ENCODE peak calls at places on chromosome 21, in five cellular contexts. One of them, this sample, is unnamed.

GRCh38 chr21:34603002-34603709 is 11.8 kb downstream of the RCAN1 start:
- DNase-seq in PC-3: peak; percentile 68
- DNase-seq in colonic mucosa: peak; percentile 86
- DNase-seq in heart right ventricle: peak; percentile 81
- DNase-seq in CD8-positive, alpha-beta T cell: peak; percentile 50
- DNase-seq in this sample: peak; percentile 90

GRCh38 chr21:31490471-31490870 is 146.4 kb upstream of the TIAM1 start:
- DNase-seq in PC-3: no peak
- DNase-seq in colonic mucosa: no peak
- DNase-seq in heart right ventricle: no peak
- DNase-seq in CD8-positive, alpha-beta T cell: no peak
- DNase-seq in this sample: no peak

GRCh38 chr21:34743831-34744230 is 75.0 kb downstream of the CLIC6 start:
- DNase-seq in PC-3: peak; percentile 98
- DNase-seq in colonic mucosa: peak; percentile 49
- DNase-seq in heart right ventricle: no peak
- DNase-seq in CD8-positive, alpha-beta T cell: no peak
- DNase-seq in this sample: no peak

GRCh38 chr21:14866859-14867560 is 197.8 kb downstream of the NRIP1 start:
- DNase-seq in PC-3: no peak
- DNase-seq in colonic mucosa: no peak
- DNase-seq in heart right ventricle: no peak
- DNase-seq in CD8-positive, alpha-beta T cell: no peak
- DNase-seq in this sample: no peak

GRCh38 chr21:26546698-26547097 is 26.4 kb downstream of the CYYR1 start:
- DNase-seq in PC-3: no peak
- DNase-seq in colonic mucosa: no peak
- DNase-seq in heart right ventricle: peak; percentile 20
- DNase-seq in CD8-positive, alpha-beta T cell: no peak
- DNase-seq in this sample: no peak

GRCh38 chr21:36330904-36331303 is 10.9 kb downstream of the MORC3 start:
- DNase-seq in PC-3: peak; percentile 62
- DNase-seq in colonic mucosa: peak; percentile 52
- DNase-seq in heart right ventricle: peak; percentile 29
- DNase-seq in CD8-positive, alpha-beta T cell: peak; percentile 50
- DNase-seq in this sample: peak; percentile 54

GRCh38 chr21:27043377-27043776 is 76.5 kb upstream of the ADAMTS5 start:
- DNase-seq in PC-3: no peak
- DNase-seq in colonic mucosa: no peak
- DNase-seq in heart right ventricle: no peak
- DNase-seq in CD8-positive, alpha-beta T cell: no peak
- DNase-seq in this sample: no peak

GRCh38 chr21:20811702-20812101 is 186.5 kb upstream of the NCAM2 start:
- DNase-seq in PC-3: no peak
- DNase-seq in colonic mucosa: no peak
- DNase-seq in heart right ventricle: no peak
- DNase-seq in CD8-positive, alpha-beta T cell: no peak
- DNase-seq in this sample: no peak

GRCh38 chr21:29230541-29231275 is 68.0 kb upstream of the BACH1 start:
- DNase-seq in PC-3: no peak
- DNase-seq in colonic mucosa: no peak
- DNase-seq in heart right ventricle: no peak
- DNase-seq in CD8-positive, alpha-beta T cell: no peak
- DNase-seq in this sample: no peak

GRCh38 chr21:31520506-31521163 is 138.9 kb upstream of the SOD1 start:
- DNase-seq in PC-3: no peak
- DNase-seq in colonic mucosa: no peak
- DNase-seq in heart right ventricle: no peak
- DNase-seq in CD8-positive, alpha-beta T cell: no peak
- DNase-seq in this sample: no peak

GRCh38 chr21:25039461-25040380 is 567.6 kb downstream of the MRPL39 start:
- DNase-seq in PC-3: peak; percentile 47
- DNase-seq in colonic mucosa: no peak
- DNase-seq in heart right ventricle: no peak
- DNase-seq in CD8-positive, alpha-beta T cell: no peak
- DNase-seq in this sample: no peak

GRCh38 chr21:31354604-31355443 is 10.8 kb upstream of the TIAM1 start:
- DNase-seq in PC-3: peak; percentile 99
- DNase-seq in colonic mucosa: no peak
- DNase-seq in heart right ventricle: no peak
- DNase-seq in CD8-positive, alpha-beta T cell: peak; percentile 68
- DNase-seq in this sample: no peak

GRCh38 chr21:17554619-17555472 is 42.0 kb downstream of the CXADR start:
- DNase-seq in PC-3: peak; percentile 20
- DNase-seq in colonic mucosa: no peak
- DNase-seq in heart right ventricle: no peak
- DNase-seq in CD8-positive, alpha-beta T cell: no peak
- DNase-seq in this sample: no peak

DNA sequence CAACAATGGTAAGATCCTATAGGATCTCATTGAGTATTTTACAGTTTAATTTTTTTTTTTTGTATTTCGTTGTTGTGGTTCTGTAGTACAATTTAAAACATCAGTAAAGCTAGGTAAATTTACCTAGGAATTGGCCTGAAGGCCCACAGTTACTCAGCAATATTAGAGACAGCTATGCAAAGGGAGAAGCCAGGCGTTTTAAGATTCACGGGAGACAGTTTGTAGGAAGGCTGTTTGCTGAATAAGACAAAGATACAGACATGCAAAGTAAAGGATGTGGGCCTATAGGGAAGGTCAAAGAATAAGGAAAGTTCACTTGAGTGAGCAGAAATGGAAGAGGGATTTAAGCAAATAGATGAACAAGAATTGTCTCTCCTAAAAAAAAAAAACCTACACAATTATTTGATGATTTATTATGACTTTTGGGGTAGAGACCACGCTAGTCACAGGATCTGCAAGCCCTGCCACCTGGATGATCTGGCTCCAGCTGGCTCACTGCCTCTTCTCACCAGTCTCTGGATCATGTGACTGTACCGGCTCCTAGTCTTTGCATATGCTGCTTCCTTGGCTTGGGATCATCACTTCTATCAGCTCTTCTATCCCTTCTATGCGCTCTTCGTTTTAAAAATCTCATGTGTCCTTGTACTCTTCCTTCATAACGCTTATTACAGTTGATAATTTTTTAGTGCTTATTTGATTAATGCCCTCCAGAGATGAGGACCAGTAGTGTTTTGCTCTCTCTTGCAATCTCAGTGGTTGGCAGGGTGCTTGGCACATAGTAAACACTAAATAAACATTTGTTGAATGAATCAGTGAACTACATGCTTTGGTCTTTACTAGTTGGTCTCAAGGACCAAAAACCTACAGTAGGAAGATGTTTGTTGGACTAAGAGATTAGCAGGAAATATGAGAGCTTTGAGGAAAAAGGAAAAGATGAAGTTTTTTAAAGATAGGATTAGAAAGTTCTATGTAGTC is 14.1 kb downstream of the DYRK1A start:
- DNase-seq in PC-3: peak; percentile 64
- DNase-seq in colonic mucosa: peak; percentile 34
- DNase-seq in heart right ventricle: no peak
- DNase-seq in CD8-positive, alpha-beta T cell: no peak
- DNase-seq in this sample: no peak
- H3K4me1 ChIP-seq in PC-3: peaks cover 35% of the 10 kb centered on the region
- H3K4me1 ChIP-seq in colonic mucosa: peaks cover 3% of the 10 kb centered on the region
- H3K4me1 ChIP-seq in heart right ventricle: peaks cover 73% of the 10 kb centered on the region
- H3K4me1 ChIP-seq in CD8-positive, alpha-beta T cell: peaks cover 87% of the 10 kb centered on the region
- H3K4me1 ChIP-seq in this sample: peaks cover 70% of the 10 kb centered on the region

DNA sequence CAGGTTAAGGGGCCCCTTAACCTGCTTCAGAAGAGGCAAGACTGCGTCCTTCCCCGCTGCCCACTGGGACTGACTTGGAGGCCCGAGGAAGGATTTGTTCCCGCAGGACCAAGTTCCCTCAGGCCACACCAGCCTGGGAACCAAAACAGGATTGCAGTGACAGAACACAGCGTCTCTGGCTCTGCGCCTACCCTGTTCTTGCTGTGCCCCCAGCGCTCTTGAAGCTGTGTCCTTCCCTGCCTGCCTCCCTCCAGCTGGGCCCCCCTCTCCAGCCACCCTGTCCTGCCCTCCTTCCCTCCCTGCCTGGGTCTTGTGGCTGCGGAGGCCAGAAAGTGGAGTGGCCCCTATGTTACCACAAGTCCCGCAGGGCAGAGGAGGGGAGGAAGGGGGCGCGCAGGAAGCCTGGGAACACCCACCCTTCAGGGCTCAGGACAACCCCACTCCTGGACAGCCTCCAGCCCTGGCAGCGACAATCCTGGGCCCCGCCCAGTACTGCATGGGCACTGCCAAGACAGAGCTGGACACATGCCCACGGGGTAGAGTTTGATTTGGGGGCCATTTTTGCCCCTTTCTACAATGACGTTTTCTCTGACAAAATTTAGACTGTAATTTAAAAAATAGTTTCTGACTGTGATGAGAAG is 164.9 kb downstream of the DYRK1A start:
- DNase-seq in PC-3: peak; percentile 33
- DNase-seq in colonic mucosa: no peak
- DNase-seq in heart right ventricle: peak; percentile 67
- DNase-seq in CD8-positive, alpha-beta T cell: no peak
- DNase-seq in this sample: no peak
- H3K27ac ChIP-seq in PC-3: peak overlapping the region; percentile 76
- H3K27ac ChIP-seq in colonic mucosa: no peak overlapping the region
- H3K27ac ChIP-seq in heart right ventricle: peak overlapping the region; percentile 62
- H3K27ac ChIP-seq in CD8-positive, alpha-beta T cell: no peak overlapping the region
- H3K27ac ChIP-seq in this sample: no peak overlapping the region

GRCh38 chr21:46005481-46005881 is 23.9 kb downstream of the COL6A1 start:
- DNase-seq in PC-3: no peak
- DNase-seq in colonic mucosa: peak; percentile 11
- DNase-seq in heart right ventricle: peak; percentile 12
- DNase-seq in CD8-positive, alpha-beta T cell: no peak
- DNase-seq in this sample: peak; percentile 12
- H3K9me3 ChIP-seq in PC-3: no peaks in the 10 kb centered on the region
- H3K9me3 ChIP-seq in colonic mucosa: no peaks in the 10 kb centered on the region
- H3K9me3 ChIP-seq in heart right ventricle: no peaks in the 10 kb centered on the region
- H3K9me3 ChIP-seq in CD8-positive, alpha-beta T cell: no peaks in the 10 kb centered on the region
- H3K9me3 ChIP-seq in this sample: no peaks in the 10 kb centered on the region

GRCh38 chr21:41926068-41926806 is 27.6 kb downstream of the C2CD2 start:
- DNase-seq in PC-3: peak; percentile 39
- DNase-seq in colonic mucosa: peak; percentile 42
- DNase-seq in heart right ventricle: no peak
- DNase-seq in CD8-positive, alpha-beta T cell: peak; percentile 19
- DNase-seq in this sample: no peak
- H3K4me1 ChIP-seq in PC-3: peaks cover 20% of the 10 kb centered on the region
- H3K4me1 ChIP-seq in colonic mucosa: peaks cover 7% of the 10 kb centered on the region
- H3K4me1 ChIP-seq in heart right ventricle: peaks cover 14% of the 10 kb centered on the region
- H3K4me1 ChIP-seq in CD8-positive, alpha-beta T cell: peaks cover 42% of the 10 kb centered on the region
- H3K4me1 ChIP-seq in this sample: peaks cover 24% of the 10 kb centered on the region

GRCh38 chr21:42454221-42454570 is 41.8 kb downstream of the RSPH1 start:
- DNase-seq in PC-3: no peak
- DNase-seq in colonic mucosa: no peak
- DNase-seq in heart right ventricle: no peak
- DNase-seq in CD8-positive, alpha-beta T cell: no peak
- DNase-seq in this sample: no peak
- H3K27ac ChIP-seq in PC-3: no peak overlapping the region
- H3K27ac ChIP-seq in colonic mucosa: no peak overlapping the region
- H3K27ac ChIP-seq in heart right ventricle: no peak overlapping the region
- H3K27ac ChIP-seq in CD8-positive, alpha-beta T cell: no peak overlapping the region
- H3K27ac ChIP-seq in this sample: no peak overlapping the region

DNA sequence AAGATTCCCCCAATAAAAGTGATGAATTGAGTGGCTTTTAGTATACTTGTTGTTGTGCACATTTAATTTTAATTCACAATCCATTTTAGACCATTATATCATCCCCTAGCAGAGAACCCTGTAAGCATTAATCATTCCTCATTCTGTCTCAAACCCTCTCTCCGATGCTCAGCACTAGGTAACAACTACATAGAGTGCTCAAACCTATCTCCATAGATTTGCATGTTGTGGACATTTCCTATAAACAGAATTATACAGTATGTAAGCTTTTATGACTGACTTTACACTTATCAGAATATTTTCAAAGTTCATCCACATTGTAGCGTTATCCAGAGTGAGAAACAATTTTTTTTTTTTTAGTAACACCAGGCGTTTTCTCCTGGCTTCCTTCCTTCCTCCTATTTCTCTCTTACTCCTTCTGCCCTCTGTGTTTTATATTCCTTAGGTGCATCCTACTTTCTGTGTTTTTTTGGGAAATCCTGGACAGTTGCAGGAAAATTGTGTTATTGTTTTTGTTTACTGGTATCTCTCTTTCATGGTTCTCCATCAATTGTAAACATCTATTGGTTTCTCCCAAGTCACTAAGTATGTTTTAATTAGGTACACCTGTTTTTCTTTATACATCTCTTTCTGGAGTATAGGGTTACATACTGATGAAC is 1528.0 kb upstream of the TPTE start:
- DNase-seq in PC-3: peak; percentile 4
- DNase-seq in colonic mucosa: no peak
- DNase-seq in heart right ventricle: no peak
- DNase-seq in CD8-positive, alpha-beta T cell: no peak
- DNase-seq in this sample: no peak
- H3K9me3 ChIP-seq in PC-3: no peaks in the 10 kb centered on the region
- H3K9me3 ChIP-seq in colonic mucosa: no peaks in the 10 kb centered on the region
- H3K9me3 ChIP-seq in heart right ventricle: peaks cover 4% of the 10 kb centered on the region
- H3K9me3 ChIP-seq in CD8-positive, alpha-beta T cell: no peaks in the 10 kb centered on the region
- H3K9me3 ChIP-seq in this sample: no peaks in the 10 kb centered on the region

GRCh38 chr21:43364851-43365424 is 62.0 kb downstream of the SIK1 start:
- DNase-seq in PC-3: no peak
- DNase-seq in colonic mucosa: no peak
- DNase-seq in heart right ventricle: peak; percentile 17
- DNase-seq in CD8-positive, alpha-beta T cell: no peak
- DNase-seq in this sample: no peak
- H3K4me1 ChIP-seq in PC-3: no peaks in the 10 kb centered on the region
- H3K4me1 ChIP-seq in colonic mucosa: no peaks in the 10 kb centered on the region
- H3K4me1 ChIP-seq in heart right ventricle: peaks cover 12% of the 10 kb centered on the region
- H3K4me1 ChIP-seq in CD8-positive, alpha-beta T cell: peaks cover 26% of the 10 kb centered on the region
- H3K4me1 ChIP-seq in this sample: peaks cover 4% of the 10 kb centered on the region

GRCh38 chr21:46182548-46183336 is 1.5 kb downstream of the SPATC1L start:
- DNase-seq in PC-3: no peak
- DNase-seq in colonic mucosa: peak; percentile 20
- DNase-seq in heart right ventricle: peak; percentile 51
- DNase-seq in CD8-positive, alpha-beta T cell: no peak
- DNase-seq in this sample: peak; percentile 16
- H3K27ac ChIP-seq in PC-3: no peak overlapping the region
- H3K27ac ChIP-seq in colonic mucosa: no peak overlapping the region
- H3K27ac ChIP-seq in heart right ventricle: no peak overlapping the region
- H3K27ac ChIP-seq in CD8-positive, alpha-beta T cell: no peak overlapping the region
- H3K27ac ChIP-seq in this sample: no peak overlapping the region

DNA sequence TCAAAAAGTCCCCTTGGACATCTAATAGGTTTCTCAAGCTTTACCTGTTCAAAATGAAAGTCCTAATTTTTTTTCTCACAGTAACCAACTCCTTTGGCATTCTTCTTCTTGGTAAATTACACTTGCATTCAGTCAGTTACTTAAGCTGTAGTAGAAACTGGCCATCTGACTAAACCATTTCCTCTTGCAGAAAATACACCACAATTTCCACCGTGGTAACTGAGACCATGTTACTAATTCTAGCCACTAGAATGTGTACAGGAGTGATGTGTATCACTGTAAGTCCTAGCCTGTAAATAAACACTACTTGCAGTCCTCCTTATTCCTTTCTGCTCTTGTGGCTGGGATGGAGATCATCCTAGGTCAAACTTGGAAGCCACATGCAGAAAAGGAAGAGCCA is 965.4 kb upstream of the TMPRSS15 start:
- DNase-seq in PC-3: no peak
- DNase-seq in colonic mucosa: no peak
- DNase-seq in heart right ventricle: no peak
- DNase-seq in CD8-positive, alpha-beta T cell: no peak
- DNase-seq in this sample: no peak
- H3K9me3 ChIP-seq in PC-3: no peaks in the 10 kb centered on the region
- H3K9me3 ChIP-seq in colonic mucosa: no peaks in the 10 kb centered on the region
- H3K9me3 ChIP-seq in heart right ventricle: no peaks in the 10 kb centered on the region
- H3K9me3 ChIP-seq in CD8-positive, alpha-beta T cell: no peaks in the 10 kb centered on the region
- H3K9me3 ChIP-seq in this sample: no peaks in the 10 kb centered on the region